ENCODE peak calls at places on chromosomes 1 and 21, in six cellular contexts. G is effector CD4-positive, alpha-beta T cell; T is NCI-H1694; A is C1 segment of cervical spinal cord; R is ACHN; O is sigmoid colon. I is an unnamed sample.

GRCh38 chr1:226920446-226920894 is 19.6 kb upstream of the COQ8A start:
- DNase-seq in G (no peak), T (no peak), A (no peak), R (no peak), O (no peak), I (no peak)

GRCh38 chr1:156497743-156498446 is 2.7 kb downstream of the MEF2D start:
- DNase-seq in G (no peak), T (no peak), A (peak), R (no peak), O (peak), I (no peak)

GRCh38 chr21:38989745-38990423 is 184.2 kb downstream of the ETS2 start:
- DNase-seq in G (no peak), T (no peak), A (no peak), R (no peak), O (peak), I (no peak)

GRCh38 chr1:194052514-194053333 is 866.3 kb upstream of the B3GALT2 start:
- DNase-seq in G (no peak), T (no peak), A (no peak), R (no peak), O (no peak), I (no peak)

GRCh38 chr1:157955860-157956259 is 37.6 kb upstream of the KIRREL1 start:
- DNase-seq in G (no peak), T (no peak), A (no peak), R (no peak), O (no peak), I (no peak)

GRCh38 chr1:178361847-178362246 is 134.9 kb downstream of the CLEC20A start:
- DNase-seq in G (no peak), T (no peak), A (no peak), R (no peak), O (no peak), I (no peak)

GRCh38 chr1:32939655-32940371 is 24.8 kb downstream of the RNF19B start:
- DNase-seq in G (no peak), T (no peak), A (no peak), R (no peak), O (no peak), I (peak)

GRCh38 chr21:26041441-26042180 is 129.0 kb downstream of the APP start:
- DNase-seq in G (no peak), T (peak), A (no peak), R (no peak), O (no peak), I (no peak)

GRCh38 chr1:19682901-19683300 is 18.2 kb downstream of the HTR6 start:
- DNase-seq in G (no peak), T (no peak), A (no peak), R (no peak), O (no peak), I (no peak)

GRCh38 chr1:104671684-104672353 is 922.1 kb downstream of the AMY1C start:
- DNase-seq in G (no peak), T (no peak), A (no peak), R (no peak), O (no peak), I (no peak)

GRCh38 chr1:81499487-81499886 is 301.2 kb upstream of the ADGRL2 start:
- DNase-seq in G (no peak), T (no peak), A (no peak), R (no peak), O (no peak), I (no peak)

GRCh38 chr1:201461783-201462441 is 7.1 kb downstream of the PHLDA3 start:
- DNase-seq in G (no peak), T (no peak), A (peak), R (peak), O (peak), I (peak)

GRCh38 chr1:110686188-110686587 is 11.4 kb upstream of the KCNA3 start:
- DNase-seq in G (peak), T (no peak), A (no peak), R (no peak), O (no peak), I (no peak)

GRCh38 chr1:217605390-217605789 is 25.5 kb downstream of the GPATCH2 start:
- DNase-seq in G (no peak), T (no peak), A (no peak), R (no peak), O (no peak), I (no peak)

GRCh38 chr1:115141145-115141454 is 51.8 kb upstream of the TSPAN2 start:
- DNase-seq in G (no peak), T (no peak), A (no peak), R (no peak), O (no peak), I (no peak)

GRCh38 chr21:46145159-46145839 is 10.1 kb downstream of the FTCD start:
- DNase-seq in G (no peak), T (no peak), A (no peak), R (no peak), O (peak), I (no peak)

GRCh38 chr1:238660849-238661248 is 725.5 kb upstream of the CHRM3 start:
- DNase-seq in G (no peak), T (no peak), A (no peak), R (no peak), O (no peak), I (no peak)

GRCh38 chr1:24643362-24644346 is 552 bp downstream of the SRRM1 start:
- DNase-seq in G (peak), T (no peak), A (no peak), R (peak), O (no peak), I (no peak)

GRCh38 chr1:79660127-79660526 is 653.6 kb upstream of the ADGRL4 start:
- DNase-seq in G (no peak), T (no peak), A (no peak), R (no peak), O (no peak), I (no peak)

GRCh38 chr1:47948126-47948525 is 49.1 kb downstream of the TRABD2B start:
- DNase-seq in G (no peak), T (no peak), A (no peak), R (peak), O (no peak), I (no peak)

GRCh38 chr1:178875936-178876335 is 5.1 kb upstream of the ANGPTL1 start:
- DNase-seq in G (no peak), T (no peak), A (no peak), R (no peak), O (no peak), I (no peak)

GRCh38 chr1:156476501-156477298 is 23.9 kb downstream of the MEF2D start:
- DNase-seq in G (no peak), T (no peak), A (no peak), R (peak), O (peak), I (peak)

GRCh38 chr21:36087362-36088138 is 17.7 kb downstream of the CBR1 start:
- DNase-seq in G (no peak), T (no peak), A (peak), R (no peak), O (no peak), I (no peak)

GRCh38 chr21:43975469-43976098 is 36.5 kb upstream of the TRAPPC10 start:
- DNase-seq in G (peak), T (peak), A (peak), R (peak), O (peak), I (no peak)

GRCh38 chr1:72186733-72187307 is 95.5 kb downstream of the NEGR1 start:
- DNase-seq in G (no peak), T (peak), A (no peak), R (peak), O (no peak), I (no peak)

GRCh38 chr1:247576514-247576913 is 11.6 kb upstream of the OR2G2 start:
- DNase-seq in G (no peak), T (no peak), A (no peak), R (peak), O (no peak), I (no peak)

GRCh38 chr1:180503274-180503862 is 991 bp upstream of the ACBD6 start:
- DNase-seq in G (no peak), T (no peak), A (peak), R (peak), O (no peak), I (no peak)

GRCh38 chr1:16420719-16421118 is 16.5 kb downstream of the SPATA21 start:
- DNase-seq in G (peak), T (no peak), A (no peak), R (no peak), O (no peak), I (no peak)

GRCh38 chr1:46983825-46984586 is 39.5 kb upstream of the CYP4X1 start:
- DNase-seq in G (no peak), T (no peak), A (no peak), R (no peak), O (no peak), I (no peak)

GRCh38 chr1:89271616-89272015 is 1.0 kb downstream of the GBP5 start:
- DNase-seq in G (no peak), T (no peak), A (no peak), R (no peak), O (no peak), I (peak)

GRCh38 chr1:65717815-65718454 is 74.8 kb upstream of the PDE4B start:
- DNase-seq in G (no peak), T (no peak), A (no peak), R (peak), O (no peak), I (peak)

GRCh38 chr1:227372662-227373061 is 54.4 kb upstream of the CDC42BPA start:
- DNase-seq in G (no peak), T (no peak), A (no peak), R (no peak), O (no peak), I (no peak)

GRCh38 chr1:39104158-39105060 is 78.3 kb downstream of the NDUFS5 start:
- DNase-seq in G (no peak), T (no peak), A (peak), R (no peak), O (peak), I (no peak)

GRCh38 chr1:51898090-51898734 is 19.7 kb upstream of the NRDC start:
- DNase-seq in G (no peak), T (no peak), A (no peak), R (peak), O (no peak), I (peak)